ENCODE peak calls at places on chromosomes 13 and 19, in six cellular contexts. B, P, S, V, X and T are unnamed samples.

GRCh38 chr19:41424335-41425173 is 2.6 kb downstream of the B3GNT8 start:
- DNase-seq in B (no peak), P (no peak), S (no peak), V (no peak), X (no peak), T (no peak)

GRCh38 chr19:1672038-1672768 is 19.8 kb upstream of the TCF3 start:
- DNase-seq in B (peak), P (no peak), S (peak), V (peak), X (peak), T (peak)

GRCh38 chr19:50669319-50670101 is 20.3 kb downstream of the C19orf81 start:
- DNase-seq in B (peak), P (no peak), S (peak), V (peak), X (no peak), T (peak)

GRCh38 chr13:25177012-25177411 is 4.9 kb upstream of the AMER2 start:
- DNase-seq in B (no peak), P (no peak), S (no peak), V (no peak), X (no peak), T (no peak)

GRCh38 chr19:19256072-19256969 is 16.8 kb downstream of the TM6SF2 start:
- DNase-seq in B (no peak), P (no peak), S (no peak), V (no peak), X (peak), T (peak)

GRCh38 chr19:40603071-40603718 is 2.0 kb downstream of the LTBP4 start:
- DNase-seq in B (peak), P (no peak), S (no peak), V (peak), X (peak), T (peak)

GRCh38 chr19:42285546-42285945 is 16.4 kb upstream of the PRR19 start:
- DNase-seq in B (no peak), P (no peak), S (peak), V (no peak), X (peak), T (no peak)

GRCh38 chr19:45643927-45644771 is 5.0 kb upstream of the EML2 start:
- DNase-seq in B (no peak), P (no peak), S (no peak), V (no peak), X (no peak), T (no peak)

GRCh38 chr19:38657633-38658222 is 10.3 kb downstream of the ACTN4 start:
- DNase-seq in B (peak), P (peak), S (no peak), V (peak), X (peak), T (peak)

GRCh38 chr19:55703790-55704215 is 28.8 kb downstream of the EPN1 start:
- DNase-seq in B (no peak), P (peak), S (peak), V (peak), X (peak), T (peak)

GRCh38 chr19:42255766-42256750 is 1.1 kb upstream of the ERF start:
- DNase-seq in B (peak), P (no peak), S (no peak), V (peak), X (peak), T (peak)

GRCh38 chr13:112965103-112965502 is 3.9 kb upstream of the MCF2L start:
- DNase-seq in B (no peak), P (no peak), S (no peak), V (no peak), X (no peak), T (no peak)

DNA sequence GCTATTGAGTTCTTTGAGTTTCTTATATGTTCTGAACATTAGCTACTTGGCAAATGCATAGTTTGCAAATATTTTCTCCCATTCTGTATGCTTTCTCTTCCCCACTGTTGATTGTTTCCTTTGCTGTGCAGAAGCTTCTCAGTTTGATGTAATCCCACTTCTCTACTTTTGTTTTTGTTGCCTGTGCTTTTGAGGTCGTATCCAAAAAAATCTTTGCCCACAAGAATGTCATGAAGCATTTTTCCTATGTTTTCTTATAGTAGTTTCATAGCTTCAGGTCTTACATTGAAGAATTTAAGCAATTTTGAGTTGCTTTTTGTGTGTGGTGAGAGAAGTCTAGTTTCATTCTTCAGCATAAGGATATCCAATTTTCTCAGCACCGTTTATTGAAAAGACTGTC is 536.7 kb upstream of the ARGLU1 start:
- DNase-seq in B (no peak), P (no peak), S (no peak), V (no peak), X (no peak), T (no peak)
- TF ChIP-seq EZH2phosphoT487 in B (no peak), P (no peak), S (no peak), V (no peak), X (no peak), T (no peak)

DNA sequence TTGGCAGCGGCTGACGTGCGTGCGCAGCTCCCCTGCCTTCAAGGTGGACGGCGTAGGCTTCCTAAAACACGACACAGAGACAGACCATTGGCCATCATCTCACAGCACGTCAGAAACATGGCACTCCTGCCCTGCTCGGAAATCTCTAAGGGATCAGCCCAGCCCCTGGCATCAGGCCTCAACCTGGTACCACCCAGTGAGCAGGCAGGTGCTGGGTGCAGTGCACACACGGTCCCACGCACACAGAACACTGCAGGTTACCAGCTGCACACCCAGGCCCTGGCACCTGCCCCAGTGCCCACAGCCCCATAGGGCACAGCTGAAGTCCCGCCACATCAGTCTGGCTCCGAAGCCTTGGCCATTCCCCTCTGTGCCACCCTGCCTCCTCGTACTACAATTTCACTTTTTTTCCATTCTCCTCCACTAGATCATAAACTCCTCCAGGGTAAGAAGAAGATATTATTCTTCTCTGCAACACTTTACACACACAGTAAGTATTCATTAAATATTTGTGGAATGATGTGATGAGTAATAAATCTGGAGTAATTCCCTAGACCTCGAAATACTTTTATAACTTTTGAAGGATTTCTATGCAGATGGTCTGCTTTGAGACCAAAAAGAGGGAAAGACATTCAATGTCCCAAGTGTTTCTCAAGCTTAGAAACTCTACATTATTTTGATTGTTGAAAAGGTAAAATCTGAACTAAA is 156.4 kb downstream of the COL4A1 start:
- DNase-seq in B (peak), P (no peak), S (no peak), V (peak), X (no peak), T (no peak)
- TF ChIP-seq EZH2phosphoT487 in B (no peak), P (no peak), S (no peak), V (no peak), X (no peak), T (no peak)

DNA sequence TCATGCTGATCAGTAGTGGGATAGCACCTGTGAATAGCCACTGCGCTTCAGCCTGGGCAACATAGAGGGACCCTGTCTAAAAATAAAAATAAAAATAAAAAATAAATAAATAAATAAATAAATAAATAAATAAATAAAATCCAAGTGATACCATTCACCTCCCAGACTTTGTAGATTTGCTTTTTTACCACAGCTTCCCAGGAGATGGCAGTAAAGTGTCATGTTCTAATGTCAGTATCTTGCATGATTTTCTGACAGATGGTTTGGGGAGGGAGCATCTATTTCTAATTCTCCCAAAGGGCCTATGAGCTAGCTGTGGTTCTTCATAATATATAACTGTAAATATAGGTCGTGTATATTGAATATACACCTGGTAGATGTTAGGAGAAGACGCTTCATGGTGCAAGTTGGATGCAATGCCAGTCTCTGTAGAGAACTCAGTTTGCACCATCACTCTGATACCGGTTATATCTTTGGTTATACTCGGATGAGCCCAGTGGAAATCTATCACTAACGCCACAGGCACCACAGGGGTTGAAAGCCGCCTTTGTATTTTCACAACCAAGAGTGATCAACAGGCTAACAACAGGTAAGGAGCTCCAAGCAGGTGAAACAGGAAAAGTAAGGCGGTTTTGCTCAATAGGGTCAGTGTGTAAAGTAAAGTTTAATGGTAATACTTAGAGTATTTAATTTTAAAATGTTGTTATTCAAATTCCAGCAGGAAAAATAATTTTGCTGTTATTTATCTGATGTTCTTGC is 13.9 kb downstream of the APLP1 start:
- DNase-seq in B (peak), P (peak), S (peak), V (peak), X (peak), T (peak)
- TF ChIP-seq EZH2phosphoT487 in B (no peak), P (no peak), S (no peak), V (no peak), X (no peak), T (no peak)

GRCh38 chr19:34475026-34475974 is 6.3 kb upstream of the WTIP start:
- DNase-seq in B (peak), P (no peak), S (no peak), V (peak), X (no peak), T (no peak)
- TF ChIP-seq EZH2phosphoT487 in B (no peak), P (no peak), S (no peak), V (no peak), X (no peak), T (no peak)

GRCh38 chr13:46468570-46468969 is 81.5 kb upstream of the RUBCNL start:
- DNase-seq in B (no peak), P (no peak), S (no peak), V (no peak), X (no peak), T (no peak)
- TF ChIP-seq EZH2phosphoT487 in B (no peak), P (no peak), S (no peak), V (no peak), X (no peak), T (no peak)